ENCODE peak calls at places on chromosomes 4 and X, in four cellular contexts. One of them, this sample, is unnamed.

GRCh38 chrX:73823473-73824004 is 260.5 kb downstream of the CHIC1 start:
- DNase-seq in K562: no peak
- DNase-seq in HCT116: no peak
- DNase-seq in SK-N-SH: no peak
- DNase-seq in this sample: no peak

GRCh38 chrX:13048265-13048664 is 3.8 kb upstream of the FAM9C start:
- DNase-seq in K562: no peak
- DNase-seq in HCT116: no peak
- DNase-seq in SK-N-SH: no peak
- DNase-seq in this sample: no peak

GRCh38 chr4:127410201-127410600 is 222.6 kb upstream of the INTU start:
- DNase-seq in K562: no peak
- DNase-seq in HCT116: no peak
- DNase-seq in SK-N-SH: no peak
- DNase-seq in this sample: no peak

GRCh38 chr4:6071959-6072720 is 53.9 kb upstream of the C4orf50 start:
- DNase-seq in K562: no peak
- DNase-seq in HCT116: no peak
- DNase-seq in SK-N-SH: peak; percentile 46
- DNase-seq in this sample: peak; percentile 16

GRCh38 chrX:83022020-83022419 is 486.1 kb upstream of the POU3F4 start:
- DNase-seq in K562: no peak
- DNase-seq in HCT116: no peak
- DNase-seq in SK-N-SH: no peak
- DNase-seq in this sample: peak; percentile 54

GRCh38 chr4:139988863-139989765 is 164.9 kb downstream of the MAML3 start:
- DNase-seq in K562: no peak
- DNase-seq in HCT116: peak; percentile 82
- DNase-seq in SK-N-SH: no peak
- DNase-seq in this sample: no peak

GRCh38 chrX:19513383-19513782 is 1.9 kb downstream of the MAP3K15 start:
- DNase-seq in K562: no peak
- DNase-seq in HCT116: no peak
- DNase-seq in SK-N-SH: peak; percentile 22
- DNase-seq in this sample: peak; percentile 17

GRCh38 chr4:52248836-52249235 is 197.7 kb downstream of the SPATA18 start:
- DNase-seq in K562: no peak
- DNase-seq in HCT116: no peak
- DNase-seq in SK-N-SH: no peak
- DNase-seq in this sample: no peak

GRCh38 chr4:11741190-11741652 is 312.5 kb upstream of the HS3ST1 start:
- DNase-seq in K562: no peak
- DNase-seq in HCT116: no peak
- DNase-seq in SK-N-SH: no peak
- DNase-seq in this sample: no peak

GRCh38 chr4:96524311-96524875 is 684.5 kb downstream of the PDHA2 start:
- DNase-seq in K562: no peak
- DNase-seq in HCT116: no peak
- DNase-seq in SK-N-SH: no peak
- DNase-seq in this sample: no peak
- TF ChIP-seq JUND in K562: no peak
- TF ChIP-seq JUND in HCT116: no peak
- TF ChIP-seq JUND in SK-N-SH: no peak
- TF ChIP-seq JUND in this sample: no peak

DNA sequence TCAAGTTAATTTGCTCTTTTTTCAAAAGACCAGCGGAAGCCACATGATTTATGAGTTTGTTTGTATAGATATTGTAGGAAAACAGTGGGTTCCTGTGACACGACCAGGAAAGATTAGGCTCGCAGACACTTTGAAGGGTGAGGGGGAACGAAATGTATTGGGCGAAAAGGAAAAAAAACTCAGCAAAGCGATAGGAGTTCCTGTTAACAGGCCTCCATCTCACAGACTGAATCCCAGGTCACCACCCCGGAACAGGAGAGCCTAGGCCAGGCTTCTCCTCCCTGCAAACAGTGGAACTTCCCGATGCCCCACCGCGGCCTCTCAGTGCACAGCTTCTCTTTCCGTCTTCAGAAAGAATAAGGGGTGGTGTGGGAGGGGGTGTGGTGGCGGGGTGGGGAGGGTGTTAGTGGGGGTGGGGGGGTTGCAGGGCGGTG is 181.8 kb upstream of the GPRIN3 start:
- DNase-seq in K562: no peak
- DNase-seq in HCT116: no peak
- DNase-seq in SK-N-SH: peak; percentile 9
- DNase-seq in this sample: no peak
- TF ChIP-seq JUND in K562: no peak
- TF ChIP-seq JUND in HCT116: no peak
- TF ChIP-seq JUND in SK-N-SH: no peak
- TF ChIP-seq JUND in this sample: no peak

GRCh38 chrX:42943051-42943450 is 165.1 kb upstream of the PPP1R2C start:
- DNase-seq in K562: no peak
- DNase-seq in HCT116: no peak
- DNase-seq in SK-N-SH: no peak
- DNase-seq in this sample: no peak
- TF ChIP-seq JUND in K562: no peak
- TF ChIP-seq JUND in HCT116: no peak
- TF ChIP-seq JUND in SK-N-SH: no peak
- TF ChIP-seq JUND in this sample: no peak

DNA sequence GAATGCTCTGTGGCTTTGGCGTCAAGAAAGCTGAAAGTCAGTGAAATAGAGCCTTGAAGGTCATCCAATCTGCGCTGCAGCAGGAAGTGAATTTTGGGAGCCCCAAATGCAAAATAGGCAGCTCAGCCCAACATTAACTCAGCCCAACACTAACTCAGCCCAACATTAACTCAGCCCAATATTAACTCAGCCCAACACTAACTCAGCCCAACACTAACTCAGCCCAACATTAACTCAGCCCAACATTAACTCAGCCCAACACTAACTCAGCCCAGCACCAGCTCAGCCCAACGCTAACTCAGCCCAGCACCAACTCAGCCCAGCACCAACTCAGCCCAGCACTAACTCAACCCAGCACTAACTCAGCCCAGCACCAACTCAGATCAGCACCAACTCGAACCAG is 71.5 kb downstream of the SORBS2 start:
- DNase-seq in K562: no peak
- DNase-seq in HCT116: no peak
- DNase-seq in SK-N-SH: no peak
- DNase-seq in this sample: no peak
- TF ChIP-seq JUND in K562: no peak
- TF ChIP-seq JUND in HCT116: no peak
- TF ChIP-seq JUND in SK-N-SH: no peak
- TF ChIP-seq JUND in this sample: no peak

GRCh38 chr4:821631-822030 is 4.3 kb downstream of the CPLX1 start:
- DNase-seq in K562: no peak
- DNase-seq in HCT116: no peak
- DNase-seq in SK-N-SH: no peak
- DNase-seq in this sample: no peak

GRCh38 chr4:820230-821172 is 5.4 kb downstream of the CPLX1 start:
- DNase-seq in K562: no peak
- DNase-seq in HCT116: no peak
- DNase-seq in SK-N-SH: no peak
- DNase-seq in this sample: no peak

GRCh38 chr4:822361-823092 is 3.4 kb downstream of the CPLX1 start:
- DNase-seq in K562: no peak
- DNase-seq in HCT116: no peak
- DNase-seq in SK-N-SH: no peak
- DNase-seq in this sample: no peak

GRCh38 chr4:819401-820229 is 6.3 kb downstream of the CPLX1 start:
- DNase-seq in K562: no peak
- DNase-seq in HCT116: no peak
- DNase-seq in SK-N-SH: no peak
- DNase-seq in this sample: no peak

DNA sequence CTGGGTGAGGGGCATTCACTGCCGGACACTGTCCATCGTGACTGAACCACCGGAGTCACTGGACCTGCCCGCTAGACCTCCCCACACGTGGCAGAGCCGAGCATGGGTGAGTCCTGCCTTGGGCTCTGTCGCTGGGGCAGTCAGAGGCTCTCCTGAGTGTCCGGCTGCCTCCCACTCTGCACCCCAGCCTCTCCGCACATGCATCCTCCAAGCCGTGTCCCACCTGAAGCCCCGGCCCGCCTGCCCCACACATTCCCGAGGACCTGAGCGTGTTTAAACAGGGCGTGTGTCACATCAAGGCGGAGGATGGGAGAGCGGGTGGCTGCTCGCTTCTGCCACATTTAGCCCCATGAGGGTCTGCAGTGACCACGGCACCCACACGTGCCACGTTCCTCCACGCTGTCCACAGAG is 4.7 kb downstream of the CPLX1 start:
- DNase-seq in K562: no peak
- DNase-seq in HCT116: no peak
- DNase-seq in SK-N-SH: no peak
- DNase-seq in this sample: no peak
- TF ChIP-seq JUND in K562: no peak
- TF ChIP-seq JUND in HCT116: no peak
- TF ChIP-seq JUND in SK-N-SH: no peak
- TF ChIP-seq JUND in this sample: no peak